ENCODE peak calls at places on chromosomes 1 and 21, in six cellular contexts. D, M, F, R, P and B are unnamed samples.

GRCh38 chr1:99934801-99935200 is 35.0 kb upstream of the SLC35A3 start:
- DNase-seq in M (no peak), D (no peak), F (no peak), P (no peak), R (no peak), B (no peak)

GRCh38 chr1:39183503-39184353 is 20.8 kb upstream of the MACF1 start:
- DNase-seq in M (peak), F (no peak), D (peak), P (peak), R (peak), B (no peak)

GRCh38 chr21:35070436-35070835 is 21.3 kb upstream of the RUNX1 start:
- DNase-seq in P (no peak), F (no peak), R (no peak), M (no peak), D (no peak), B (no peak)

GRCh38 chr1:160997323-160998038 is 23.5 kb downstream of the F11R start:
- DNase-seq in D (peak), F (no peak), P (peak), M (peak), R (no peak), B (peak)

GRCh38 chr1:10001016-10001665 is 4.1 kb downstream of the RBP7 start:
- DNase-seq in R (no peak), M (no peak), F (no peak), D (no peak), P (no peak), B (no peak)

GRCh38 chr1:38064232-38064903 is 17.8 kb upstream of the POU3F1 start:
- DNase-seq in R (no peak), P (peak), M (no peak), F (no peak), D (no peak), B (no peak)

GRCh38 chr1:26664802-26665201 is 31.0 kb upstream of the ARID1A start:
- DNase-seq in D (no peak), M (no peak), P (no peak), F (no peak), R (no peak), B (no peak)

GRCh38 chr1:228008391-228009115 is 1.8 kb downstream of the WNT3A start:
- DNase-seq in R (no peak), F (no peak), M (no peak), P (no peak), D (no peak), B (peak)

GRCh38 chr1:26555550-26555981 is 26.0 kb downstream of the RPS6KA1 start:
- DNase-seq in P (peak), D (no peak), R (no peak), F (no peak), M (peak), B (no peak)

GRCh38 chr1:15951341-15952153 is 24.4 kb downstream of the ZBTB17 start:
- DNase-seq in R (peak), F (no peak), M (no peak), P (peak), D (no peak), B (no peak)

GRCh38 chr1:72547412-72547811 is 265.1 kb upstream of the NEGR1 start:
- DNase-seq in D (no peak), P (no peak), F (no peak), M (no peak), R (no peak), B (no peak)

GRCh38 chr1:44371206-44371605 is 16.1 kb upstream of the ERI3 start:
- DNase-seq in D (no peak), P (no peak), M (no peak), F (no peak), R (no peak), B (no peak)

GRCh38 chr1:44366576-44366975 is 11.5 kb upstream of the ERI3 start:
- DNase-seq in P (no peak), R (no peak), M (no peak), D (no peak), F (no peak), B (no peak)

GRCh38 chr1:44367932-44368331 is 12.9 kb upstream of the ERI3 start:
- DNase-seq in F (no peak), R (no peak), M (no peak), D (no peak), P (no peak), B (no peak)

GRCh38 chr1:44368471-44369151 is 13.6 kb upstream of the ERI3 start:
- DNase-seq in P (no peak), M (no peak), D (no peak), F (no peak), R (no peak), B (no peak)
- TF ChIP-seq RAD21 in P (no peak), M (no peak), D (no peak), F (no peak), R (no peak), B (no peak)

GRCh38 chr1:202577381-202577780 is 132.9 kb downstream of the SYT2 start:
- DNase-seq in P (peak), F (no peak), D (no peak), M (no peak), R (no peak), B (no peak)
- TF ChIP-seq EP300 in P (peak), F (no peak), D (no peak), M (no peak), R (no peak), B (no peak)

GRCh38 chr21:40269239-40269638 is 402.0 kb downstream of the PCP4 start:
- DNase-seq in D (no peak), P (no peak), M (no peak), R (no peak), F (no peak), B (no peak)
- H3K4me3 ChIP-seq in D (no peak), P (no peak), M (no peak), R (no peak), F (no peak), B (no peak)

GRCh38 chr1:210235363-210236053 is 2.9 kb downstream of the SERTAD4 start:
- DNase-seq in P (no peak), D (no peak), F (no peak), R (no peak), M (no peak), B (no peak)

GRCh38 chr1:210236840-210237409 is 4.3 kb downstream of the SERTAD4 start:
- DNase-seq in R (no peak), M (no peak), P (no peak), D (no peak), F (no peak), B (no peak)

GRCh38 chr1:210236386-210236839 is 3.8 kb downstream of the SERTAD4 start:
- DNase-seq in P (no peak), M (no peak), R (no peak), D (no peak), F (no peak), B (no peak)

GRCh38 chr1:210237981-210238380 is 5.4 kb downstream of the SERTAD4 start:
- DNase-seq in M (no peak), R (no peak), D (no peak), F (no peak), P (no peak), B (no peak)

DNA sequence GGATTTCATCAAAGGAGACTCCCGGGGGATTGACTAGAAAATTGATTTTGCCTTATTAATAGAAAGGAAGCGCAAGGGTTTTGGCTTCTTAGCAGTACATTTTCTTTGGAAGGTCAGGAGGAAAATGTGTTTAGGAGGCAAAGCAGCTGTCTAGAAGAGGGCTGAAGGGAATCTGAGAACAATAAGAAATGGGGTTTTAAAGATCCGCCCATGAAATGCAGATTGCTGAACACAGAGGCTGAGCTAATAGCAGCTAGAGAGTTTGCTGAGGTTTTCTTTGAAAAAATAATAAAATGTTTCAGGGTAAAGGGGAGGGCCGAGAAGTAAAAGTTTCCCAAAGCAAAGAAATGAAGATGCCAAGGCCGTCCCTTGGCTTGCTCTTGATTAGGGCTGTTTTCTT is 4.9 kb downstream of the SERTAD4 start:
- DNase-seq in M (no peak), P (no peak), F (no peak), D (no peak), R (no peak), B (no peak)
- TF ChIP-seq RAD21 in M (no peak), P (no peak), F (no peak), D (no peak), R (no peak), B (no peak)

GRCh38 chr21:16269497-16269896 is 539.7 kb downstream of the USP25 start:
- DNase-seq in R (no peak), P (no peak), F (no peak), D (no peak), M (no peak), B (no peak)
- TF ChIP-seq EP300 in R (no peak), P (no peak), F (no peak), D (no peak), M (no peak), B (no peak)